ENCODE peak calls at places on chromosomes 6 and 20, in five cellular contexts. A is stomach, H is astrocyte of the spinal cord, F is cardiac muscle cell, P is endothelial cell of umbilical vein. L is an unnamed sample.

GRCh38 chr6:64224819-64225218 is 589.2 kb downstream of the PHF3 start:
- DNase-seq in F (no peak), H (no peak), A (no peak), P (no peak), L (no peak)

GRCh38 chr20:25699914-25700313 is 3.3 kb upstream of the ZNF337 start:
- DNase-seq in A (no peak), P (no peak), H (peak), F (no peak), L (no peak)

GRCh38 chr20:44357020-44357419 is 1.5 kb downstream of the HNF4A start:
- DNase-seq in H (no peak), A (no peak), F (no peak), P (no peak), L (no peak)

GRCh38 chr20:59253325-59253724 is 47.1 kb upstream of the EDN3 start:
- DNase-seq in F (no peak), A (no peak), H (no peak), P (no peak), L (no peak)

GRCh38 chr6:5710516-5710915 is 296.2 kb downstream of the NRN1 start:
- DNase-seq in H (no peak), F (no peak), A (no peak), P (no peak), L (no peak)

GRCh38 chr20:53510704-53511103 is 82.9 kb downstream of the ZNF217 start:
- DNase-seq in F (no peak), P (no peak), H (no peak), A (no peak), L (no peak)

GRCh38 chr20:9359561-9360308 is 154.7 kb upstream of the LAMP5 start:
- DNase-seq in F (peak), P (peak), H (peak), A (peak), L (no peak)

GRCh38 chr6:97703661-97704060 is 420.6 kb upstream of the MMS22L start:
- DNase-seq in F (no peak), H (peak), A (no peak), P (no peak), L (no peak)

GRCh38 chr6:83097675-83098074 is 30.2 kb downstream of the DOP1A start:
- DNase-seq in A (no peak), P (no peak), F (no peak), H (no peak), L (no peak)

GRCh38 chr6:136866872-136867416 is 44.6 kb downstream of the PEX7 start:
- DNase-seq in F (no peak), H (no peak), A (no peak), P (no peak), L (no peak)

GRCh38 chr20:51285684-51286083 is 256.8 kb downstream of the NFATC2 start:
- DNase-seq in F (no peak), A (no peak), P (no peak), H (no peak), L (no peak)

GRCh38 chr20:41340327-41341055 is at the start of gene LPIN3:
- DNase-seq in P (peak), F (peak), A (peak), H (peak), L (peak)

GRCh38 chr6:154937306-154938244 is 57.5 kb upstream of the TIAM2 start:
- DNase-seq in P (peak), H (peak), A (no peak), F (no peak), L (no peak)

GRCh38 chr20:3751284-3751663 is 16.3 kb downstream of the ADISSP start:
- DNase-seq in F (no peak), H (no peak), P (no peak), A (no peak), L (no peak)
- TF ChIP-seq CTCF in F (no peak), H (peak), P (no peak), A (no peak), L (peak)

DNA sequence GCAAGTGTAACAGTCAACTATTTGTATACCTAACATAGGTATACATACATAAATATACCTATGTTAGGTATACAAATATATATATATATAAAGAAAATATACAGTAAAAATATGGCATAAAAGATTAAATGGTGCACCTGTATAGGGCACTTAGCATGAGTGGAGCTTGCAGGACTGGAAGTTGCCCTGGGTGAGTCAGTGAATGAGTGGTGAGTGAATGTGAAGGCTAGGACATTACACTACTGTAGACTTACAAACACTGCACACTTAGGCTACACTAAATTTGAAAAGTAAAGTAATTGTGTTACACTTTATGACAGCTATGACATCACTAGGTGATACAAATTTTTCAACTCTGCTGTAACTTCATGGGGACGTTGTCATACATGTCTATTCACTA is 65.6 kb downstream of the CDC5L start:
- DNase-seq in F (no peak), A (no peak), P (no peak), H (no peak), L (no peak)
- TF ChIP-seq CTCF in F (no peak), A (no peak), P (no peak), H (no peak), L (no peak)

GRCh38 chr6:84768442-84769174 is 4.2 kb upstream of the TBX18 start:
- DNase-seq in A (no peak), P (peak), F (no peak), H (peak), L (no peak)
- TF ChIP-seq CTCF in A (no peak), P (no peak), F (no peak), H (no peak), L (no peak)

DNA sequence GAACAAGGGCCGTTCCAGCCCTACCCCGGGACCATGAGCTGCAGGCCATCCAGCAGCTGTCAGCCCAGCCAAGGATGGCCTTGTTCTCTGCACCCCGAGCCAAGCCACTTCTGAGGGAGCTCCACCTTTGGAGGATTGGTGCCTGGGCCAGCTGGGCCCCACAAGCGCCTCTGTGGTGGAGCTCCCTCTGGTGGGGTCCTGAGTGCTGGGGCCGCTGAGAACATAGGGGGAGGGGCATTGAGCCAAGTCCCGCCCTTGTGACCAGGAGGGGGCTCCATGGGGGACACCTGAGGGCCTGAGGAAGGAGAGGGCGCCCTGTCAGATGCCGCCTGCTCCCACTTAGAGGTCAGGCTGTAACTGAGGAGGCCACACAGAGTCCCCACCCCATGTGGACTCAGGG is 43.2 kb downstream of the YTHDF1 start:
- DNase-seq in A (no peak), P (no peak), H (no peak), F (no peak), L (no peak)
- TF ChIP-seq CTCF in A (no peak), P (no peak), H (peak), F (peak), L (no peak)

DNA sequence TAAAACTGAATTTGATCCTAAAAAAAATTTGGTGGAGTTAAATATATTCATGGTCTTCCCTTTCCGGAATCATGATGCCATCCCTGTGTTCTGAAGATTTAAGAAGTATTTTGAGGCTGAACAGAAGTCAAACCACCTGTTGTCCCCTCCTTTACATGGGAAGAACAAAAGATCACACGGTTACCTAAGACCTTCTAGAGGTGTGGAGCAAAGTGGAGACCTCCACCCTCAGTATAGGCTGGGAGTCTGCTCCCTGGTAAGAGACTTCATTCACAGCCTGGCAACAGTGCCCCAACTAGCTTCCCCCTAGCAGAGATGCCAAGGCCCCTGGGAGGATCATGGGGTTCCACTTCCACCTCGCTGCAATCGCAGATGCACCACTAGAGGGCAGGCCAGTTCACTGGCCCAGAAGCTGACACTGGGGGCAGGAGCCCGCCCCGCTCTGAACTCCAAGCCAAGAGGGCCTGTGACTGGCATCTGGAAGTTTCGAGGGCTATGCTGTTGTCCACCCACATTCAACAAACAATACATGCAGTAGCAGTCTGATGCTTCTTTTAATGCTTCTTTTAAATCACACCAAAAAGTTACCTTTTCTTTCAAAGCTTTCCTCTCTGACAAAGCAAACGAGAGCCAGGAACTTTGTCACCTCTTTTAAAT is 19.5 kb upstream of the UBE2J1 start:
- DNase-seq in H (peak), P (peak), A (peak), F (peak), L (peak)
- TF ChIP-seq CTCF in H (peak), P (peak), A (no peak), F (peak), L (peak)

GRCh38 chr20:22473293-22473692 is 111.1 kb downstream of the FOXA2 start:
- DNase-seq in H (no peak), A (no peak), F (no peak), P (no peak), L (no peak)

GRCh38 chr20:22472386-22472785 is 112.0 kb downstream of the FOXA2 start:
- DNase-seq in P (no peak), H (no peak), F (no peak), A (no peak), L (no peak)

GRCh38 chr20:22471156-22471836 is 113.1 kb downstream of the FOXA2 start:
- DNase-seq in P (no peak), A (peak), F (no peak), H (no peak), L (no peak)

GRCh38 chr20:22474215-22474614 is 110.2 kb downstream of the FOXA2 start:
- DNase-seq in F (no peak), A (no peak), H (no peak), P (no peak), L (no peak)

GRCh38 chr20:22475662-22476061 is 108.7 kb downstream of the FOXA2 start:
- DNase-seq in F (no peak), P (no peak), A (no peak), H (no peak), L (no peak)
- TF ChIP-seq CTCF in F (no peak), P (no peak), A (no peak), H (no peak), L (no peak)

GRCh38 chr20:57224641-57225138 is 41.8 kb downstream of the BMP7 start:
- DNase-seq in A (no peak), F (no peak), P (no peak), H (no peak), L (no peak)
- TF ChIP-seq CTCF in A (no peak), F (no peak), P (no peak), H (no peak), L (no peak)

GRCh38 chr6:78511019-78511418 is 356.3 kb upstream of the IRAK1BP1 start:
- DNase-seq in P (no peak), F (no peak), A (no peak), H (no peak), L (no peak)

GRCh38 chr6:78517399-78517798 is 350.0 kb upstream of the IRAK1BP1 start:
- DNase-seq in P (no peak), A (no peak), H (no peak), F (no peak), L (no peak)

GRCh38 chr6:78513856-78514255 is 353.5 kb upstream of the IRAK1BP1 start:
- DNase-seq in P (no peak), A (no peak), H (no peak), F (no peak), L (no peak)
- TF ChIP-seq CTCF in P (no peak), A (no peak), H (no peak), F (no peak), L (no peak)